ENCODE peak calls at places on chromosomes 16 and 17, in eight cellular contexts. C is OCI-LY7, Q is PC-3, N is mammary epithelial cell, P is endothelial cell of umbilical vein, Y is SK-N-SH, X is neuronal stem cell, L is PC-9. T is an unnamed sample.

GRCh38 chr16:5252800-5253199 is 155.2 kb upstream of the EEF2KMT start:
- DNase-seq in C (no peak), Q (no peak), N (no peak), P (no peak), Y (no peak), X (no peak), L (no peak), T (peak; percentile 50)

GRCh38 chr17:29585080-29585751 is 4.2 kb downstream of the GIT1 start:
- DNase-seq in C (peak; percentile 51), Q (no peak), N (no peak), P (peak; percentile 57), Y (peak; percentile 24), X (no peak), L (peak; percentile 26), T (no peak)

GRCh38 chr17:80768936-80769335 is 222.7 kb upstream of the CHMP6 start:
- DNase-seq in C (no peak), Q (no peak), N (no peak), P (no peak), Y (no peak), X (no peak), L (no peak), T (no peak)

GRCh38 chr16:49697631-49698030 is 158.3 kb downstream of the ZNF423 start:
- DNase-seq in C (no peak), Q (no peak), N (no peak), P (no peak), Y (no peak), X (no peak), L (no peak), T (peak; percentile 46)

GRCh38 chr16:48434653-48435318 is 49.6 kb upstream of the SIAH1 start:
- DNase-seq in C (peak; percentile 53), Q (no peak), N (no peak), P (no peak), Y (no peak), X (no peak), L (no peak), T (no peak)

GRCh38 chr16:25676820-25677219 is 14.9 kb upstream of the HS3ST4 start:
- DNase-seq in C (no peak), Q (no peak), N (no peak), P (no peak), Y (no peak), X (no peak), L (no peak), T (no peak)

GRCh38 chr17:43909537-43910231 is 2.3 kb upstream of the MPP2 start:
- DNase-seq in C (no peak), Q (no peak), N (no peak), P (no peak), Y (no peak), X (no peak), L (no peak), T (no peak)

GRCh38 chr17:41522301-41523224 is 3.9 kb upstream of the KRT15 start:
- DNase-seq in C (no peak), Q (peak; percentile 74), N (peak; percentile 80), P (no peak), Y (no peak), X (no peak), L (peak; percentile 98), T (no peak)

GRCh38 chr16:85136213-85136704 is 24.0 kb upstream of the CIBAR2 start:
- DNase-seq in C (peak; percentile 34), Q (no peak), N (no peak), P (no peak), Y (no peak), X (no peak), L (no peak), T (no peak)

GRCh38 chr16:51657844-51658243 is 506.8 kb upstream of the SALL1 start:
- DNase-seq in C (no peak), Q (no peak), N (no peak), P (no peak), Y (no peak), X (no peak), L (no peak), T (no peak)

GRCh38 chr17:81409190-81409935 is 14.1 kb downstream of the BAHCC1 start:
- DNase-seq in C (peak; percentile 35), Q (no peak), N (no peak), P (no peak), Y (peak; percentile 69), X (no peak), L (no peak), T (peak; percentile 75)

GRCh38 chr16:68040506-68041288 is 17.6 kb downstream of the DUS2 start:
- DNase-seq in C (peak; percentile 88), Q (peak; percentile 60), N (peak; percentile 54), P (peak; percentile 75), Y (peak; percentile 82), X (peak; percentile 63), L (peak; percentile 55), T (peak; percentile 81)

GRCh38 chr17:42294469-42295398 is 6.4 kb downstream of the STAT5A start:
- DNase-seq in C (no peak), Q (no peak), N (no peak), P (no peak), Y (no peak), X (no peak), L (no peak), T (no peak)

GRCh38 chr17:55852734-55853133 is 101.9 kb downstream of the PCTP start:
- DNase-seq in C (peak; percentile 16), Q (no peak), N (no peak), P (no peak), Y (no peak), X (no peak), L (no peak), T (peak; percentile 16)

GRCh38 chr17:76481091-76481655 is 13.8 kb downstream of the AANAT start:
- DNase-seq in C (peak; percentile 98), Q (no peak), N (no peak), P (no peak), Y (no peak), X (no peak), L (no peak), T (no peak)

GRCh38 chr16:48499822-48500440 is 110.0 kb downstream of the N4BP1 start:
- DNase-seq in C (no peak), Q (peak; percentile 52), N (peak; percentile 33), P (peak; percentile 89), Y (peak; percentile 56), X (no peak), L (peak; percentile 46), T (no peak)

GRCh38 chr17:28199728-28200127 is 119.3 kb upstream of the TMEM97 start:
- DNase-seq in C (no peak), Q (no peak), N (no peak), P (no peak), Y (no peak), X (no peak), L (no peak), T (no peak)

GRCh38 chr17:35254107-35254802 is 11.4 kb downstream of the SLFN5 start:
- DNase-seq in C (no peak), Q (peak; percentile 92), N (peak; percentile 91), P (peak; percentile 98), Y (no peak), X (no peak), L (peak; percentile 94), T (no peak)

GRCh38 chr17:48351916-48352332 is 78.1 kb downstream of the SKAP1 start:
- DNase-seq in C (peak; percentile 64), Q (peak; percentile 75), N (peak; percentile 16), P (peak; percentile 69), Y (peak; percentile 32), X (peak; percentile 30), L (peak; percentile 39), T (peak; percentile 34)

GRCh38 chr16:842061-842476 is 41.5 kb upstream of the GNG13 start:
- DNase-seq in C (no peak), Q (no peak), N (no peak), P (peak; percentile 2), Y (no peak), X (no peak), L (no peak), T (no peak)

GRCh38 chr16:20969386-20969785 is 68.8 kb downstream of the LYRM1 start:
- DNase-seq in C (no peak), Q (no peak), N (peak; percentile 62), P (no peak), Y (no peak), X (no peak), L (no peak), T (no peak)
- H3K27ac ChIP-seq in C (no peak overlapping the region), Q (no peak overlapping the region), N (no peak overlapping the region), P (no peak overlapping the region), Y (no peak overlapping the region), X (no peak overlapping the region), L (no peak overlapping the region), T (no peak overlapping the region)

GRCh38 chr16:35574454-35575431 is 2115.3 kb downstream of the TP53TG3F start:
- DNase-seq in C (no peak), Q (no peak), N (no peak), P (no peak), Y (peak; percentile 87), X (no peak), L (no peak), T (no peak)
- H3K9me3 ChIP-seq in C (no peaks in the 10 kb centered on the region), Q (peaks cover 4% of the 10 kb centered on the region), N (peaks cover 38% of the 10 kb centered on the region), P (peaks cover 3% of the 10 kb centered on the region), Y (no peaks in the 10 kb centered on the region), X (no peaks in the 10 kb centered on the region), L (no peaks in the 10 kb centered on the region), T (peaks cover 10% of the 10 kb centered on the region)

GRCh38 chr16:9885457-9885856 is 296.8 kb downstream of the GRIN2A start:
- DNase-seq in C (no peak), Q (no peak), N (no peak), P (no peak), Y (no peak), X (no peak), L (no peak), T (peak; percentile 18)

DNA sequence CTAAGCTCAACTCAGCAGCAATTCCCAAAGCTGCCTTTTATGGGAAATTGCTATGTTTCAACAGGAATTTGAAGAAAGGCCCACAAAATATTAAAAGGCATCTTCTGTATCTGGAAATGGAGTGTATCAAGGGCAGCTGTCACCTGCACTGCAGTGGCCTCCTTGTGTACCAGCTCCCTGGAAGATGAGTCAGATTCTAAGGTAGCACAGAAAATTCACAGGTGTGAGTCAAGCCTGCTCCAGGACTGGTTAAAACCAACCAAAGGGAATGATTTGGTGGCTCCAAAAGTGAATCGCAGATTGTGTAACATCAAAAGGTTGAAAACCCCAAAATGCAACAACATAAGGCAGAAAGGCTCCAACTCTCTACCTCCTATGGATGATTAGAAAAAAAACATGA is 296.4 kb downstream of the GRIN2A start:
- DNase-seq in C (no peak), Q (no peak), N (peak; percentile 12), P (no peak), Y (no peak), X (no peak), L (no peak), T (no peak)
- H2AFZ ChIP-seq in C (no peak overlapping the region), Q (no peak overlapping the region), N (no peak overlapping the region), P (no peak overlapping the region), Y (no peak overlapping the region), X (peak overlapping the region; percentile 56), L (no peak overlapping the region), T (peak overlapping the region; percentile 78)

DNA sequence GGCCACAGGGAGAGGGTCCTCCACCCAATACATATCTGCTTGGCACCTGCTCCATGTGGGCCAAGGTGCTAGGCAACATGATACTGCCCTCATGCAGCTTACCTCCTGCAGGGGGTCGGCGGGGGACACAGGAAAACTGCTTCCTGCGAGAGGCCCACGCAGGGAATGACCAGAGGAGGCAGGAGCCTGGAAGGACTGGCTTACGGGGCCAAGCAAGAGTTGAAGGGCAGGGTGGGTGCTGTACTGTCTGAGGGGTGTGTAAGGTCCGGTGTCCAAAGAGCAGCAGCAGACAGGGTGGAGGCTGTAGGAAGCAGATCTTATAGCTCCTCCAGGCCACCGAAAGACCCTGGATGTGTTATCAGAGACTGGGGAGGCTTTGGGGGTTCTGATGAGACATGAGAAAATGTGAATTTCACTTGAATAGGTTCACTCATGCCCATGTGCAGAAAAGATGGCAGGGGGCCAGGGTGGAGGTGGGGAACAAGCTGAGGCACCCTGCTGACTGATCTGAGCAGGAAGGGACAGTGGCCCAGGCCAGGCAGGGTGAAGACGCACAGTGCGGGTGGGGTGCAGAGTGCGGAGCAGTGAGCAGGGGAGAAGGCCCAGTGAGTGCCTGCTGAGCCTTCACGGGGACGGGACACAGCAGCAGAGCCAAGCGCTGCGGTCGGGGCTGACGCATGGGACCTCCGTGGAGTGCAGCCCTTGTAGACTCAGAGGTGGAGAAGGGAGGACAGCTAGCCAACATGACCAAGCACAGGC is 8.3 kb downstream of the FLCN start:
- DNase-seq in C (no peak), Q (no peak), N (no peak), P (no peak), Y (no peak), X (no peak), L (no peak), T (no peak)
- H3K27ac ChIP-seq in C (no peak overlapping the region), Q (no peak overlapping the region), N (no peak overlapping the region), P (no peak overlapping the region), Y (no peak overlapping the region), X (no peak overlapping the region), L (no peak overlapping the region), T (no peak overlapping the region)